ENCODE peak calls at places on chromosomes 2 and 18, in eight cellular contexts. C is transverse colon; R is GM23248; J is right atrium auricular region; W is aorta; I is CD8-positive, alpha-beta memory T cell; U is NT2/D1; A is left lung. T is an unnamed sample. For H3K36me3, the result is how much of the 10 kb centered on the place peaks cover.

GRCh38 chr18:32548688-32549087 is 78.0 kb upstream of the GAREM1 start:
- DNase-seq in C (no peak), R (no peak), J (no peak), W (no peak), I (no peak), U (peak), A (no peak), T (no peak)

GRCh38 chr2:234427081-234428058 is 69.5 kb downstream of the ARL4C start:
- DNase-seq in C (no peak), R (peak), J (no peak), W (no peak), I (peak), U (peak), A (no peak), T (peak)

GRCh38 chr18:76212958-76213357 is 282.1 kb downstream of the ZNF516 start:
- DNase-seq in C (no peak), R (no peak), J (no peak), W (no peak), I (no peak), U (no peak), A (no peak), T (no peak)

GRCh38 chr2:73985318-73986084 is 791 bp downstream of the TET3 start:
- DNase-seq in C (peak), R (peak), J (no peak), W (peak), I (peak), U (no peak), A (peak), T (no peak)

GRCh38 chr2:85902496-85902895 is 13.7 kb upstream of the ST3GAL5 start:
- DNase-seq in C (no peak), R (peak), J (no peak), W (no peak), I (no peak), U (no peak), A (no peak), T (peak)

GRCh38 chr2:53438056-53438455 is 329.5 kb upstream of the CHAC2 start:
- DNase-seq in C (peak), R (no peak), J (no peak), W (no peak), I (no peak), U (no peak), A (no peak), T (no peak)

GRCh38 chr2:238231251-238231793 is 8.5 kb downstream of the HES6 start:
- DNase-seq in C (peak), R (peak), J (peak), W (peak), I (peak), U (peak), A (peak), T (peak)

GRCh38 chr2:201777869-201778268 is 2.9 kb downstream of the ALS2 start:
- DNase-seq in C (no peak), R (no peak), J (no peak), W (no peak), I (no peak), U (no peak), A (no peak), T (no peak)

GRCh38 chr2:165874445-165875039 is 79.0 kb downstream of the TTC21B start:
- DNase-seq in C (no peak), R (peak), J (no peak), W (no peak), I (peak), U (peak), A (no peak), T (peak)

GRCh38 chr2:231621051-231621879 is 28.6 kb downstream of the TEX44 start:
- DNase-seq in C (peak), R (no peak), J (no peak), W (no peak), I (no peak), U (peak), A (no peak), T (no peak)

GRCh38 chr2:8431446-8432125 is 250.3 kb upstream of the ID2 start:
- DNase-seq in C (no peak), R (peak), J (peak), W (no peak), I (no peak), U (no peak), A (no peak), T (no peak)

GRCh38 chr2:96549466-96549785 is 12.9 kb downstream of the ARID5A start:
- DNase-seq in C (no peak), R (no peak), J (no peak), W (peak), I (no peak), U (no peak), A (no peak), T (no peak)
- H3K36me3 ChIP-seq in C (under half), R (under half), J (half or more), W (under half), I (under half), U (under half), A (under half), T (under half)

DNA sequence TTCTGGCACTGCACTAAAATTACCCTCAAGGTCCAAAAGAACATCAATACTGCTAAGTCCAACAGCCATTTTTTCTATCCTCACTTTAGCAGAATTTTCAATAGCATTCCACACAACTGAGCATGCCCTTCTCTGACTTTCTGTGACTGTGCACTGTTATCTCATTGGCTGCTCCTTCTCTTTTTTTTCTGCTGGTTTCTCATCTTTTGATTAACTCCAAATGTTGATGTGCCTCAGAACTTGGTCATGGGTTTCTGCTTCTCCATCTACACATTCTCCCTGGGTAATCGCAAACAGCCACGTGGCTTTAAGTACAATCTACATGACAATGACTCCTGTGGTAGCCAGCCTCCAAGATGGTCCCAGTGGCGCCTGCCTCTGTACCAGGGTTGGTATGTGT is 75.0 kb upstream of the CD226 start:
- DNase-seq in C (no peak), R (peak), J (no peak), W (no peak), I (no peak), U (no peak), A (no peak), T (no peak)
- H3K36me3 ChIP-seq in C (under half), R (under half), J (under half), W (under half), I (under half), U (under half), A (under half), T (under half)

GRCh38 chr2:208285853-208286252 is 19.8 kb downstream of the PIKFYVE start:
- DNase-seq in C (no peak), R (no peak), J (no peak), W (no peak), I (no peak), U (no peak), A (no peak), T (no peak)
- H3K36me3 ChIP-seq in C (under half), R (under half), J (half or more), W (under half), I (under half), U (half or more), A (under half), T (under half)

GRCh38 chr2:98568161-98568956 is 40.0 kb downstream of the COA5 start:
- DNase-seq in C (no peak), R (peak), J (no peak), W (no peak), I (no peak), U (no peak), A (no peak), T (no peak)
- H3K36me3 ChIP-seq in C (under half), R (under half), J (half or more), W (under half), I (half or more), U (half or more), A (under half), T (under half)

T was measured in brain microvascular endothelial cell.